ENCODE peak calls at places on chromosome 18, in six cellular contexts. U, E, N, Q, P and B are unnamed samples.
A peak's percentile ranks its signal among the peaks of the same experiment; 100 is the strongest.

GRCh38 chr18:4454548-4455112 is 477 bp downstream of the DLGAP1 start:
- DNase-seq in U (no peak), E (no peak), Q (no peak), N (peak; percentile 55), P (no peak), B (no peak)

GRCh38 chr18:27062802-27063201 is 122.3 kb downstream of the CHST9 start:
- DNase-seq in U (no peak), E (no peak), Q (no peak), P (no peak), N (no peak), B (peak; percentile 39)

GRCh38 chr18:55096261-55097026 is 137.2 kb upstream of the CCDC68 start:
- DNase-seq in N (no peak), P (peak; percentile 83), U (peak; percentile 32), Q (peak; percentile 17), E (no peak), B (peak; percentile 55)

GRCh38 chr18:48825101-48825745 is 125.5 kb downstream of the SMAD7 start:
- DNase-seq in N (no peak), E (no peak), P (no peak), U (peak; percentile 17), Q (no peak), B (no peak)

GRCh38 chr18:46196627-46197243 is 92.5 kb downstream of the HAUS1 start:
- DNase-seq in N (no peak), Q (no peak), U (no peak), E (no peak), P (no peak), B (no peak)

GRCh38 chr18:11498821-11499220 is 110.6 kb upstream of the SLC35G4 start:
- DNase-seq in E (no peak), U (no peak), Q (no peak), P (no peak), N (no peak), B (no peak)

GRCh38 chr18:49500136-49500921 is 13.3 kb upstream of the C18orf32 start:
- DNase-seq in E (no peak), P (no peak), N (peak; percentile 33), U (no peak), Q (no peak), B (no peak)

GRCh38 chr18:76686737-76687231 is 135.6 kb upstream of the ZNF236 start:
- DNase-seq in U (peak; percentile 68), E (peak; percentile 70), N (peak; percentile 59), Q (peak; percentile 4), P (peak; percentile 59), B (peak; percentile 67)

GRCh38 chr18:45108754-45109153 is 428.1 kb downstream of the SETBP1 start:
- DNase-seq in U (no peak), E (no peak), N (no peak), P (no peak), Q (no peak), B (no peak)

GRCh38 chr18:63342206-63342605 is 22.6 kb upstream of the BCL2 start:
- DNase-seq in Q (peak; percentile 50), P (no peak), U (no peak), E (no peak), N (peak; percentile 53), B (no peak)

GRCh38 chr18:6616981-6617380 is 112.5 kb upstream of the ARHGAP28 start:
- DNase-seq in N (no peak), P (no peak), U (no peak), Q (no peak), E (no peak), B (no peak)

GRCh38 chr18:13530215-13530878 is 196.0 kb downstream of the FAM210A start:
- DNase-seq in N (no peak), U (no peak), Q (no peak), P (no peak), E (no peak), B (no peak)

GRCh38 chr18:42635378-42636048 is 480.0 kb downstream of the RIT2 start:
- DNase-seq in E (no peak), P (no peak), Q (no peak), U (no peak), N (no peak), B (no peak)

GRCh38 chr18:75757951-75758350 is 330.4 kb upstream of the SMIM21 start:
- DNase-seq in E (no peak), U (no peak), N (no peak), P (no peak), Q (no peak), B (no peak)

GRCh38 chr18:22069916-22070315 is 99.5 kb upstream of the GATA6 start:
- DNase-seq in N (no peak), E (peak; percentile 43), Q (no peak), P (no peak), U (no peak), B (no peak)

GRCh38 chr18:12046751-12047335 is 46.8 kb upstream of the ANKRD62 start:
- DNase-seq in E (peak; percentile 15), P (no peak), Q (no peak), U (no peak), N (no peak), B (no peak)

GRCh38 chr18:39825485-39825884 is 2129.5 kb upstream of the PIK3C3 start:
- DNase-seq in U (no peak), E (no peak), P (peak; percentile 73), Q (no peak), N (no peak), B (no peak)

GRCh38 chr18:44894011-44894410 is 213.3 kb downstream of the SETBP1 start:
- DNase-seq in Q (no peak), N (no peak), E (no peak), U (no peak), P (no peak), B (no peak)

GRCh38 chr18:23563377-23564043 is 22.8 kb downstream of the NPC1 start:
- DNase-seq in Q (no peak), E (no peak), P (peak; percentile 77), U (no peak), N (no peak), B (no peak)

GRCh38 chr18:49910019-49910418 is 96.7 kb upstream of the ACAA2 start:
- DNase-seq in N (no peak), E (no peak), U (no peak), Q (no peak), P (no peak), B (no peak)

GRCh38 chr18:50606609-50607008 is 46.7 kb downstream of the MAPK4 start:
- DNase-seq in U (no peak), P (no peak), Q (no peak), E (no peak), N (no peak), B (no peak)

GRCh38 chr18:79400591-79401381 is 5.1 kb downstream of the NFATC1 start:
- DNase-seq in P (no peak), Q (peak; percentile 38), E (no peak), N (peak; percentile 39), U (no peak), B (no peak)

GRCh38 chr18:73340135-73340934 is 472.5 kb upstream of the NETO1 start:
- DNase-seq in N (no peak), E (peak; percentile 33), U (no peak), Q (no peak), P (peak; percentile 0), B (peak; percentile 65)

GRCh38 chr18:56021814-56022205 is 433.8 kb upstream of the TCF4 start:
- DNase-seq in E (no peak), N (no peak), U (no peak), Q (no peak), P (no peak), B (no peak)

GRCh38 chr18:32438173-32438572 is 32.5 kb downstream of the GAREM1 start:
- DNase-seq in Q (no peak), N (peak; percentile 12), P (no peak), U (no peak), E (no peak), B (no peak)

GRCh38 chr18:75314606-75315005 is 104.0 kb downstream of the TSHZ1 start:
- DNase-seq in U (no peak), Q (no peak), P (no peak), E (no peak), N (no peak), B (no peak)

DNA sequence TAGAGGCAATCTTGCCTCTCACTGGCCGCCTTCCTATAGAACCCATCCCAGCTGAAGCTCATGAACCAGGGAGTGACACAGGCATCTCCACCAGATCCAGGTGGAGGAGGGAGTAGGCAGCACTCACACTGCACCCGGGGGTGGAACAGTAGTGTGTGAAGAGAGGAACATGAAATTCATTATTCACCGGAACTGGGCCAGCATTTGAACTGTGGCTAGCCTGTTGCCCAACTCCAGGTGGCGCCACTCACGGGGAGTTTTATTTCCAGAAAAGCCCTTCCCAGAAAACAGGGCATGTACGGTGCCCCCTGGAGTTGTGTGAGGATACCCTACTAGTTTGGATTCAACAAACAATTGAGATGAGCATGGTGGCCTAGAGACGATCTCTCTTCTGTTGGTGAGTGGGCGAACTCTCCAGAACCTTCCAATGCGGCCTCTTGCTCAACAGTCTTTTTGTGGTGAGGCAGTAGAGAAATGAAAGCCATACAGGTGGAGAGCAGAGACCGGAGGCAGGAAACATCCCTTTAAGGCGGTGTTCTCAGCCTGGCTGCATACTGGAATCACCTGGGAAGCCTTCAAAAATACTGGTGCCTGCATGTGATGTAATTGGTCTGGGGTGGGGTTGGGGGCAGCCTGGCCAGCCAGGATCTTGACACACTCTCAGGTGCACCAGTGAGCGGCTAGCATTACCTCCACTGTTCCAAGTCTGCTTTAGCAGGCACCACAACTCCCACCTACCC is 73.5 kb upstream of the NEDD4L start:
- DNase-seq in P (no peak), N (no peak), Q (no peak), U (no peak), E (no peak), B (peak; percentile 13)
- TF ChIP-seq CTCF in P (peak; percentile 62), N (peak; percentile 28), Q (peak; percentile 30), U (no peak), E (peak; percentile 18), B (peak; percentile 69)

DNA sequence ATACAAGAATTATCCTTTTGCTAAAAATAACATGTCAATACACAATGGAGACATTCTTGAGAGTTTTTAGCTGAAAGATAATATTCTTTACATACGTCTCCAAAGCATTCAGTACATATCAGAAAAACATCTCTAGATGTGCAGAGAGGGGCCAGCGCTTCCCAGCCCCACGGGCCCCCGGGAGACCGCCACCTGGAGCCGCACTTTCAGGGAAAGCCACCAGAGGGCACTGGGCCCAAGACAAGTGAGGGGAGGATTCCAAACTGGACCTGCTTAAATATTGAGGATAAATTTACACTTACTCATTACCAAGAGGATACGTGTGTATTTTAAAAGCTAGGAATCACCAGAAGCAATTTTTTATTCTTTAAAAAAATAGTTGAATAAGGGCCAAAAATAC is 499.5 kb downstream of the GALR1 start:
- DNase-seq in P (no peak), U (no peak), Q (no peak), E (no peak), N (peak; percentile 68), B (no peak)
- TF ChIP-seq CTCF in P (peak; percentile 37), U (peak; percentile 6), Q (peak; percentile 66), E (no peak), N (peak; percentile 90), B (no peak)

GRCh38 chr18:51666717-51667320 is 469.3 kb upstream of the MEX3C start:
- DNase-seq in U (no peak), P (peak; percentile 24), Q (no peak), E (no peak), N (no peak), B (no peak)

GRCh38 chr18:51668632-51669031 is 471.2 kb upstream of the MEX3C start:
- DNase-seq in P (no peak), Q (no peak), E (no peak), N (no peak), U (no peak), B (no peak)

GRCh38 chr18:51664236-51664635 is 466.8 kb upstream of the MEX3C start:
- DNase-seq in U (no peak), Q (no peak), E (no peak), P (no peak), N (no peak), B (no peak)

GRCh38 chr18:51668101-51668500 is 470.6 kb upstream of the MEX3C start:
- DNase-seq in E (peak; percentile 72), U (no peak), P (peak; percentile 41), Q (peak; percentile 45), N (peak; percentile 81), B (peak; percentile 68)
- TF ChIP-seq CTCF in E (peak; percentile 78), U (peak; percentile 35), P (peak; percentile 77), Q (peak; percentile 77), N (peak; percentile 83), B (peak; percentile 87)

GRCh38 chr18:62245699-62246098 is 58.6 kb downstream of the RELCH start:
- DNase-seq in N (no peak), Q (no peak), E (no peak), U (no peak), P (no peak), B (no peak)
- TF ChIP-seq CTCF in N (no peak), Q (no peak), E (no peak), U (no peak), P (peak; percentile 19), B (no peak)